ENCODE peak calls at places on chromosomes 3 and 15, in five cellular contexts. R, E, D, A and C are unnamed samples.

GRCh38 chr15:100602822-100603393 is 519 bp downstream of the ASB7 start:
- DNase-seq in R (no peak), E (peak), D (peak), A (peak), C (no peak)

GRCh38 chr3:17258823-17259436 is 374.2 kb downstream of the PLCL2 start:
- DNase-seq in R (peak), E (peak), D (peak), A (peak), C (peak)

GRCh38 chr15:70323111-70323851 is 225.6 kb upstream of the TLE3 start:
- DNase-seq in R (no peak), E (no peak), D (no peak), A (no peak), C (no peak)

GRCh38 chr15:72281713-72282112 is 9.4 kb upstream of the PARP6 start:
- DNase-seq in R (no peak), E (no peak), D (no peak), A (no peak), C (no peak)

GRCh38 chr3:189703865-189704264 is 72.7 kb downstream of the TP63 start:
- DNase-seq in R (no peak), E (no peak), D (no peak), A (no peak), C (no peak)

GRCh38 chr3:58150800-58151199 is 60.0 kb downstream of the DNASE1L3 start:
- DNase-seq in R (no peak), E (no peak), D (no peak), A (no peak), C (no peak)

GRCh38 chr15:68256675-68257450 is 20.7 kb upstream of the FEM1B start:
- DNase-seq in R (peak), E (peak), D (peak), A (peak), C (no peak)

GRCh38 chr3:183377307-183377959 is 51.0 kb downstream of the MCF2L2 start:
- DNase-seq in R (no peak), E (peak), D (no peak), A (no peak), C (no peak)

GRCh38 chr15:26716069-26716468 is 56.8 kb downstream of the GABRB3 start:
- DNase-seq in R (no peak), E (no peak), D (no peak), A (no peak), C (no peak)

GRCh38 chr3:112074616-112075497 is 11.3 kb upstream of the C3orf52 start:
- DNase-seq in R (peak), E (peak), D (no peak), A (no peak), C (no peak)

GRCh38 chr3:127618891-127619290 is 10.1 kb upstream of the PODXL2 start:
- DNase-seq in R (no peak), E (no peak), D (no peak), A (no peak), C (no peak)

GRCh38 chr3:49134471-49135265 is 1.8 kb upstream of the LAMB2 start:
- DNase-seq in R (peak), E (peak), D (no peak), A (no peak), C (no peak)

GRCh38 chr3:197289726-197290125 is 8.7 kb downstream of the DLG1 start:
- DNase-seq in R (no peak), E (no peak), D (no peak), A (no peak), C (no peak)

GRCh38 chr3:140629351-140630137 is 48.3 kb upstream of the TRIM42 start:
- DNase-seq in R (peak), E (peak), D (no peak), A (no peak), C (no peak)

GRCh38 chr3:54299169-54299935 is 177.0 kb downstream of the CACNA2D3 start:
- DNase-seq in R (no peak), E (no peak), D (no peak), A (no peak), C (no peak)

GRCh38 chr15:98518823-98519561 is 129.3 kb upstream of the IGF1R start:
- DNase-seq in R (peak), E (peak), D (peak), A (peak), C (peak)

GRCh38 chr15:82909080-82909815 is 43.3 kb downstream of the HOMER2 start:
- DNase-seq in R (no peak), E (no peak), D (no peak), A (no peak), C (no peak)

GRCh38 chr15:56234804-56235203 is 8.9 kb downstream of the RFX7 start:
- DNase-seq in R (no peak), E (no peak), D (no peak), A (no peak), C (no peak)

GRCh38 chr15:58357529-58358476 is 74.0 kb upstream of the LIPC start:
- DNase-seq in R (no peak), E (peak), D (no peak), A (no peak), C (no peak)

GRCh38 chr15:31932581-31932980 is 97.7 kb upstream of the CHRNA7 start:
- DNase-seq in R (no peak), E (no peak), D (no peak), A (no peak), C (no peak)

GRCh38 chr3:72606005-72606800 is 242.0 kb downstream of the SHQ1 start:
- DNase-seq in R (no peak), E (no peak), D (no peak), A (no peak), C (no peak)

GRCh38 chr15:101172421-101173097 is 79.3 kb downstream of the CHSY1 start:
- DNase-seq in R (no peak), E (no peak), D (no peak), A (no peak), C (no peak)

GRCh38 chr3:196093271-196094111 is 11.6 kb upstream of the TFRC start:
- DNase-seq in R (no peak), E (no peak), D (no peak), A (no peak), C (no peak)

GRCh38 chr15:66269326-66270090 is 16.0 kb upstream of the MEGF11 start:
- DNase-seq in R (peak), E (peak), D (no peak), A (no peak), C (no peak)

GRCh38 chr3:9867106-9867505 is 12.9 kb downstream of the CIDEC start:
- DNase-seq in R (no peak), E (no peak), D (no peak), A (no peak), C (no peak)

GRCh38 chr3:141605883-141606282 is 119.1 kb downstream of the RASA2 start:
- DNase-seq in R (no peak), E (no peak), D (no peak), A (no peak), C (no peak)

GRCh38 chr15:74132681-74133070 is 2.3 kb downstream of the ISLR2 start:
- DNase-seq in R (no peak), E (no peak), D (no peak), A (no peak), C (no peak)

GRCh38 chr15:100192092-100192695 is 149.6 kb downstream of the ADAMTS17 start:
- DNase-seq in R (no peak), E (no peak), D (no peak), A (no peak), C (no peak)

GRCh38 chr3:96760956-96761355 is 53.4 kb upstream of the EPHA6 start:
- DNase-seq in R (no peak), E (no peak), D (no peak), A (no peak), C (no peak)

GRCh38 chr3:126349071-126349470 is 8.1 kb downstream of the KLF15 start:
- DNase-seq in R (no peak), E (no peak), D (no peak), A (no peak), C (no peak)

GRCh38 chr3:18469775-18470174 is 44.6 kb upstream of the SATB1 start:
- DNase-seq in R (no peak), E (no peak), D (no peak), A (no peak), C (no peak)

GRCh38 chr3:16305121-16305541 is 40.1 kb downstream of the OXNAD1 start:
- DNase-seq in R (no peak), E (no peak), D (no peak), A (no peak), C (no peak)

GRCh38 chr3:188962253-188963247 is 209.2 kb upstream of the TPRG1 start:
- DNase-seq in R (no peak), E (no peak), D (no peak), A (no peak), C (no peak)

GRCh38 chr15:23857028-23857641 is 170.0 kb upstream of the NDN start:
- DNase-seq in R (no peak), E (peak), D (no peak), A (peak), C (no peak)